ENCODE peak calls at places on chromosomes 1 and 21, in nine cellular contexts. N, H, R, O, W, I, D, T and S are unnamed samples.
A peak's percentile ranks its signal among the peaks of the same experiment; 100 is the strongest.

GRCh38 chr1:203112451-203112850 is 15.1 kb upstream of the ADORA1 start:
- DNase-seq in T (no peak), N (no peak), I (no peak), W (no peak), R (no peak), D (no peak), O (no peak), H (no peak), S (no peak)

GRCh38 chr1:42319871-42320484 is 15.1 kb downstream of the FOXJ3 start:
- DNase-seq in T (no peak), D (no peak), N (no peak), W (no peak), I (no peak), R (no peak), H (no peak), O (no peak), S (peak; percentile 36)

GRCh38 chr1:45685308-45686080 is 839 bp downstream of the GPBP1L1 start:
- DNase-seq in T (no peak), N (no peak), D (no peak), I (peak; percentile 6), W (no peak), O (peak; percentile 9), H (no peak), R (peak; percentile 2), S (no peak)

GRCh38 chr21:42997053-42997452 is 22.7 kb downstream of the PKNOX1 start:
- DNase-seq in D (peak; percentile 32), I (no peak), R (peak; percentile 99), T (no peak), W (no peak), H (peak; percentile 81), N (no peak), O (no peak), S (no peak)

GRCh38 chr1:213988639-213989070 is 882 bp downstream of the PROX1 start:
- DNase-seq in W (no peak), I (no peak), T (no peak), O (no peak), R (no peak), N (no peak), D (no peak), H (no peak), S (no peak)

GRCh38 chr1:23008901-23009300 is 6.8 kb downstream of the TEX46 start:
- DNase-seq in T (no peak), H (no peak), N (no peak), D (no peak), W (no peak), I (no peak), R (no peak), O (no peak), S (no peak)

GRCh38 chr21:36184561-36184960 is 27.9 kb downstream of the DOP1B start:
- DNase-seq in R (no peak), H (no peak), T (no peak), D (no peak), W (no peak), I (no peak), N (no peak), O (no peak), S (no peak)

GRCh38 chr1:12076425-12077005 is 13.4 kb downstream of the TNFRSF8 start:
- DNase-seq in T (no peak), R (no peak), W (no peak), N (no peak), I (no peak), O (no peak), H (no peak), D (no peak), S (no peak)

GRCh38 chr1:1270813-1271212 is 2.8 kb downstream of the UBE2J2 start:
- DNase-seq in O (no peak), W (no peak), T (no peak), I (no peak), D (no peak), R (peak; percentile 69), H (no peak), N (no peak), S (no peak)

GRCh38 chr1:61618755-61619154 is 106.2 kb downstream of the TM2D1 start:
- DNase-seq in O (no peak), N (no peak), W (no peak), H (no peak), D (no peak), T (no peak), I (no peak), R (no peak), S (no peak)

GRCh38 chr1:24949331-24949881 is 19.3 kb upstream of the RUNX3 start:
- DNase-seq in W (no peak), H (no peak), I (no peak), T (no peak), D (no peak), O (no peak), R (peak; percentile 85), N (no peak), S (no peak)

GRCh38 chr1:27545876-27546275 is 55.9 kb upstream of the WASF2 start:
- DNase-seq in T (no peak), D (no peak), N (no peak), O (no peak), R (no peak), I (no peak), H (no peak), W (no peak), S (no peak)

GRCh38 chr1:109392037-109392787 is 5.5 kb downstream of the SORT1 start:
- DNase-seq in W (no peak), H (peak; percentile 82), I (no peak), N (no peak), T (no peak), R (no peak), D (peak; percentile 55), O (no peak), S (no peak)
- H3K4me1 ChIP-seq in W (peaks cover 7% of the 10 kb centered on the region), H (peaks cover 84% of the 10 kb centered on the region), I (peaks cover 29% of the 10 kb centered on the region), N (peaks cover 57% of the 10 kb centered on the region), T (no peaks in the 10 kb centered on the region), R (peaks cover 24% of the 10 kb centered on the region), D (peaks cover 78% of the 10 kb centered on the region), O (peaks cover 20% of the 10 kb centered on the region), S (peaks cover 5% of the 10 kb centered on the region)

DNA sequence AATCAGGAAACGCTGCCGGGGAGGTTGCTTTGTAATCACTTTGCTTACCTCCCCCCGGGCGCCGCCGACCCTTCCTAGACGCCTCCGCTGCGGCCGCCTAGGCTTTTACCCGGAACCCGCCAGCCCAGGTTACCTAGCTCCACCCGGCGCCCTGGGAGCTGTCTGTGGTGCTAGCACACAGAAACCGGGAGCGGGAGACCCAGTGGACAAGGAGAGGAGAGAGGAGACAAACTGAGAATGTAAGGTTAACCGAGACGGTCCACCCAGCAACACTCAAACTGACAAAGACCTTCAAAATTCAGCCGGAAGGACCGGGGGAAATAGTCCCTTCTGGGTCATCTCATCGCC is 9.8 kb downstream of the BARHL2 start:
- DNase-seq in T (no peak), R (peak; percentile 15), O (peak; percentile 91), N (no peak), D (no peak), W (no peak), I (peak; percentile 27), H (no peak), S (no peak)
- H3K4me3 ChIP-seq in T (peak overlapping the region; percentile 42), R (no peak overlapping the region), O (peak overlapping the region; percentile 44), N (peak overlapping the region; percentile 49), D (peak overlapping the region; percentile 19), W (no peak overlapping the region), I (peak overlapping the region; percentile 40), H (no peak overlapping the region), S (no peak overlapping the region)

GRCh38 chr1:54095543-54096286 is 42.3 kb downstream of the TCEANC2 start:
- DNase-seq in R (no peak), D (no peak), O (no peak), T (no peak), N (no peak), W (no peak), I (no peak), H (no peak), S (no peak)
- H3K4me1 ChIP-seq in R (no peaks in the 10 kb centered on the region), D (no peaks in the 10 kb centered on the region), O (peaks cover 15% of the 10 kb centered on the region), T (no peaks in the 10 kb centered on the region), N (no peaks in the 10 kb centered on the region), W (no peaks in the 10 kb centered on the region), I (peaks cover 3% of the 10 kb centered on the region), H (no peaks in the 10 kb centered on the region), S (no peaks in the 10 kb centered on the region)

DNA sequence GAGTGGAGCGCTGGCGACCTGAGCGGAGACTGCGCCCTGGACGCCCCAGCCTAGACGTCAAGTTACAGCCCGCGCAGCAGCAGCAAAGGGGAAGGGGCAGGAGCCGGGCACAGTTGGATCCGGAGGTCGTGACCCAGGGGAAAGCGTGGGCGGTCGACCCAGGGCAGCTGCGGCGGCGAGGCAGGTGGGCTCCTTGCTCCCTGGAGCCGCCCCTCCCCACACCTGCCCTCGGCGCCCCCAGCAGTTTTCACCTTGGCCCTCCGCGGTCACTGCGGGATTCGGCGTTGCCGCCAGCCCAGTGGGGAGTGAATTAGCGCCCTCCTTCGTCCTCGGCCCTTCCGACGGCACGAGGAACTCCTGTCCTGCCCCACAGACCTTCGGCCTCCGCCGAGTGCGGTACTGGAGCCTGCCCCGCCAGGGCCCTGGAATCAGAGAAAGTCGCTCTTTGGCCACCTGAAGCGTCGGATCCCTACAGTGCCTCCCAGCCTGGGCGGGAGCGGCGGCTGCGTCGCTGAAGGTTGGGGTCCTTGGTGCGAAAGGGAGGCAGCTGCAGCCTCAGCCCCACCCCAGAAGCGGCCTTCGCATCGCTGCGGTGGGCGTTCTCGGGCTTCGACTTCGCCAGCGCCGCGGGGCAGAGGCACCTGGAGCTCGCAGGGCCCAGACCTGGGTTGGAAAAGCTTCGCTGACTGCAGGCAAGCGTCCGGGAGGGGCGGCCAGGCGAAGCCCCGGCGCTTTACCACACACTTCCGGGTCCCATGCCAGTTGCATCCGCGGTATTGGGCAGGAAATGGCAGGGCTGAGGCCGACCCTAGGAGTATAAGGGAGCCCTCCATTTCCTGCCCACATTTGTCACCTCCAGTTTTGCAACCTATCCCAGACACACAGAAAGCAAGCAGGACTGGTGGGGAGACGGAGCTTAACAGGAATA is 4.2 kb downstream of the TFAP2E start:
- DNase-seq in W (peak; percentile 53), I (no peak), D (no peak), N (no peak), T (no peak), H (no peak), R (no peak), O (peak; percentile 42), S (peak; percentile 53)
- H3K4me3 ChIP-seq in W (peak overlapping the region; percentile 80), I (no peak overlapping the region), D (peak overlapping the region; percentile 37), N (peak overlapping the region; percentile 75), T (peak overlapping the region; percentile 44), H (peak overlapping the region; percentile 48), R (no peak overlapping the region), O (peak overlapping the region; percentile 41), S (peak overlapping the region; percentile 59)

DNA sequence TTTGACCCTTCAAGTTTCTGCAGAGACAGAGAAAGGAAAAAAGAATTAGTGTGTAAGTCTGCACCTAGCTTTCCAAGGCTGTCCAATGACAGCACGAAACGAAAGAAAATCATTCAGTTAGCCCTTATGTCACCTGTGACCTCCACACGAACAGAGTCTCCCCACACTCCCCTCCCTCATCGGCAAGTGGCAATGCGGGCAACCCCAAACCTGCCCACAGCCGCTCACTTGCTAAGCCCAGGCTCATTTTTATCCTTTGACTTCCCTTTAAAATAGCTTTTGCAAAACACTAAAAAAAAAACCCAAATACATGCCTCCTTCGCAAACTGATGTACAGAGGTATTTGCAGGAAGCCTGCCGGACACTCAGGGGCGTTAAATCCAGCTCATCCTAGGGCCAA is 10.3 kb downstream of the RCC2 start:
- DNase-seq in R (no peak), O (no peak), I (no peak), H (no peak), T (no peak), W (no peak), D (no peak), N (no peak), S (no peak)
- H3K4me1 ChIP-seq in R (peaks cover under 1% of the 10 kb centered on the region), O (no peaks in the 10 kb centered on the region), I (no peaks in the 10 kb centered on the region), H (no peaks in the 10 kb centered on the region), T (no peaks in the 10 kb centered on the region), W (peaks cover 2% of the 10 kb centered on the region), D (peaks cover under 1% of the 10 kb centered on the region), N (no peaks in the 10 kb centered on the region), S (no peaks in the 10 kb centered on the region)

GRCh38 chr1:40257313-40257687 is 736 bp upstream of the ZMPSTE24 start:
- DNase-seq in W (no peak), I (no peak), D (no peak), H (no peak), R (no peak), O (no peak), N (no peak), T (no peak), S (no peak)
- H3K4me3 ChIP-seq in W (peak overlapping the region; percentile 94), I (peak overlapping the region; percentile 75), D (peak overlapping the region; percentile 90), H (peak overlapping the region; percentile 92), R (peak overlapping the region; percentile 81), O (peak overlapping the region; percentile 69), N (peak overlapping the region; percentile 98), T (peak overlapping the region; percentile 83), S (peak overlapping the region; percentile 70)